ENCODE peak calls at places on chromosomes 11 and 22, in five cellular contexts. B, M, S, D and F are unnamed samples.

GRCh38 chr11:119488256-119488995 is 65.5 kb upstream of the THY1 start:
- DNase-seq in S (no peak), M (peak; percentile 4), D (no peak), B (no peak), F (no peak)

GRCh38 chr22:44658371-44658953 is 43.5 kb upstream of the PRR5 start:
- DNase-seq in B (peak; percentile 74), D (no peak), S (peak; percentile 66), M (no peak), F (peak; percentile 45)

GRCh38 chr11:35131094-35131493 is 7.9 kb upstream of the CD44 start:
- DNase-seq in D (no peak), M (no peak), B (no peak), S (no peak), F (no peak)

GRCh38 chr11:134579709-134580634 is 167.9 kb upstream of the B3GAT1 start:
- DNase-seq in B (no peak), S (no peak), D (no peak), M (no peak), F (no peak)

GRCh38 chr11:10942621-10943020 is 84.8 kb upstream of the ZBED5 start:
- DNase-seq in D (no peak), M (no peak), S (no peak), B (no peak), F (no peak)

GRCh38 chr11:45209000-45209399 is 62.6 kb downstream of the PRDM11 start:
- DNase-seq in S (no peak), D (no peak), M (no peak), B (no peak), F (no peak)

GRCh38 chr11:17978553-17979287 is 34.1 kb downstream of the SERGEF start:
- DNase-seq in B (no peak), M (no peak), S (peak; percentile 36), D (peak; percentile 72), F (peak; percentile 46)

GRCh38 chr11:15591112-15591537 is 476.4 kb downstream of the INSC start:
- DNase-seq in D (no peak), S (no peak), B (no peak), M (no peak), F (peak; percentile 19)

GRCh38 chr11:36574486-36574885 is 6.7 kb downstream of the RAG1 start:
- DNase-seq in D (no peak), S (no peak), M (no peak), B (no peak), F (no peak)

GRCh38 chr11:57287884-57288283 is 36.9 kb downstream of the TNKS1BP1 start:
- DNase-seq in D (no peak), B (no peak), S (no peak), M (no peak), F (no peak)

GRCh38 chr11:128323381-128323780 is 264.0 kb downstream of the ETS1 start:
- DNase-seq in S (no peak), M (no peak), B (no peak), D (no peak), F (no peak)

GRCh38 chr22:22986008-22986407 is 84.3 kb upstream of the GNAZ start:
- DNase-seq in S (no peak), B (no peak), M (no peak), D (no peak), F (no peak)

GRCh38 chr11:67468056-67468455 is 995 bp downstream of the TMEM134 start:
- DNase-seq in B (no peak), D (no peak), S (peak; percentile 44), M (no peak), F (no peak)

GRCh38 chr11:120839846-120840402 is 184.0 kb upstream of the TBCEL start:
- DNase-seq in M (no peak), D (no peak), S (no peak), B (no peak), F (no peak)

DNA sequence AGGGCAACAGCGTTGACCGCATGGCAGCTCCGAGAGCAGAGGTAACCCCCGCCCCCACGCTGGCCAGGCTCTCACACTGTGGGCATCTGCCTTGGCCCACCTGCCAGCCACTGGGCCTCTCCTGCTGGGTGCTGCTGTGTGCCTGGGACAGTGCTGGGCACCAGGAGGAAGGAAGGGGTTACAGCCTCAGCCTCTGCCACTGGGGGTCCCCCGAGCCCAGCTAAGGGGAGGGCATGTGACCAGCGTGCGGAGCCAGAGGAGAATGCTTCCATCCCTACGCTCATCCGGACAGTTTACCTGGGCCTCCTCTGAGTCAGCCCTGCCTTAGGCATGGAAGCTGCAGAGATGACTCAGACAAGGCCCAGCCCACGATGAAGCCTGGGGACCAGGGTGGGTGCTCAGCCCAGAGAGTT is 10.9 kb downstream of the NCF4 start:
- DNase-seq in D (no peak), S (no peak), B (no peak), M (no peak), F (no peak)
- TF ChIP-seq CTCF in D (no peak), S (no peak), B (no peak), M (no peak), F (no peak)

DNA sequence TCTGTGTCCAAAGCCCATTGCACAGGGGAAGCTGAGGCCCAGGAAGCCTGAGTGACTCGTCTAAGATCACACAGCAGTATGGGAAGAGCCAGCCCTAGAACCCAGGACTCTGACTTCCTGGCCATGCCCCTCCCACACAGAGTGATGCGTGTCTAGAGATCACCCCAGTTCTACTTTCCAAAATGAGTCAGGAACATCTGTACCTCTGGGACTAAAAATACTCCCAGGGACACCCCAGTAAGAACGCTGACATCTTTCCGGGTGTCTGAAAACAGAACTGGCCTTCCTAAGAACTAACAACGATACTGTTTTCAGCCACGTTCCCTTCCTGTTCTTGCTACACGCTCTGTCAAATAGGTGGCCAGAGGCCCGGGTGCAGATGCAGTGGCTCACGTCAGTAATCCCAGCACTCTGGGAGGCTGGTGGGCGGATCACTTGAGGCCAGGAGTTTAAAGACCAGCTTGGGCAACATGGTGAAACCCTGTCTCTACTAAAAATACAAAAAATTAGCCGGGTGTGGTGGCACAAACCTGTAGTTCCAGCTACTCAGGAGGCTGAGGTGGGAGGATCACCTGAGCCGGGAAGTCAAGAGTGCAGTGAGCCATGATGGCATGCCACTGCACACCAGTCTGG is 21.7 kb upstream of the PDGFB start:
- DNase-seq in B (no peak), M (peak; percentile 62), S (peak; percentile 33), D (no peak), F (no peak)
- H3K27ac ChIP-seq in B (peak overlapping the region; percentile 22), M (no peak overlapping the region), S (no peak overlapping the region), D (no peak overlapping the region), F (peak overlapping the region; percentile 83)

GRCh38 chr11:126804363-126804762 is 196.2 kb downstream of the KIRREL3 start:
- DNase-seq in D (no peak), M (no peak), S (no peak), B (no peak), F (no peak)
- TF ChIP-seq CTCF in D (no peak), M (no peak), S (no peak), B (no peak), F (no peak)

DNA sequence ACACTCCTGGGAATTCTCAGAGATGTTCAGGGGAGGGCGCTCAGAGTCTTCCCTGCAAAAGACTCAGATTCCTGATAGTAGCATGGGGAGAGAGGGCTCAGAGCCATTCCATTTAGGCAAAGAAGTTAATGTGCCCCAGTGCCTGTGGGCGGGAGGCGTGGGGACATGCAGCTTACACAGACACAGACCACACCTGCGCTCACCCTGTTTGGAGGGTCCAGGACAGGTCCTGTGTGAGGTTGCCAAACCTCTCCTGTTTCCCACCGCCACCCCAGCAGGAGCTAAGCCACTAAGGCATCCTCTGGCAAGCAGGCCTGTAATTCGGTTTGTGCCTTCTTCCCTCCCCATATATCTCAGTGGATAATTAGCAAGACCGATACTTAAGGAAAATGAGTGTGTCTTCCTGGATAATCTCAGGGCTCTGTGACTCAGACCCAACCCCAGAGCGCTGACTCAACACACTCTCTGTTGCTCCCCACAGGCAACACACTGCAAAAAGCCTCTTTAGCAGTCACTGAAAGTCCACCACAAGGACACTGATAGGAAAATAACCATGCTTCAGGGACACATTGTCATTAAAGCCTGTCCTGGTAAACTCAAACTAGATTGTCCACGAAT is 118.9 kb upstream of the LMO1 start:
- DNase-seq in S (peak; percentile 70), D (no peak), M (no peak), B (no peak), F (no peak)
- H3K27ac ChIP-seq in S (no peak overlapping the region), D (no peak overlapping the region), M (no peak overlapping the region), B (no peak overlapping the region), F (no peak overlapping the region)

DNA sequence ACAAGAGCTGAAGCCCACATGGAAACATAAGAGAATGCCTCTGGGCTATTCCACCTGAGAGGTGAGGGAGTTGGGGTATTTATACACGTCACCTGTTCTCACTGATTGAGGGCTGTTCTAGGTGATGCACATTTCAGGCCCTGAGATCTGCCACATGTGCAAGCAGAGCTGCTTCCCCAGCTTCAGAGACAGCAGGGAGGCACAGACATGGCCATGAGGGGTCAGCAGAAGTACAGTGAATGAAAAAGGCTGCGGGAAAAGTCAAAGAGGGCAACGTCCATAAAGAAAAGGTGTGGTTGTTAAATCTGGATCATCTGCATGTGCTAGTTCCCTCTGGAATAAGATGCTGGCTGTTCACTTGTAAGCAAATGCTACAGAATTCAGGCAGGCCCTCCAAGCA is 75.4 kb downstream of the GAB4 start:
- DNase-seq in D (no peak), M (no peak), S (no peak), B (no peak), F (no peak)
- TF ChIP-seq CTCF in D (no peak), M (no peak), S (no peak), B (no peak), F (peak; percentile 16)

DNA sequence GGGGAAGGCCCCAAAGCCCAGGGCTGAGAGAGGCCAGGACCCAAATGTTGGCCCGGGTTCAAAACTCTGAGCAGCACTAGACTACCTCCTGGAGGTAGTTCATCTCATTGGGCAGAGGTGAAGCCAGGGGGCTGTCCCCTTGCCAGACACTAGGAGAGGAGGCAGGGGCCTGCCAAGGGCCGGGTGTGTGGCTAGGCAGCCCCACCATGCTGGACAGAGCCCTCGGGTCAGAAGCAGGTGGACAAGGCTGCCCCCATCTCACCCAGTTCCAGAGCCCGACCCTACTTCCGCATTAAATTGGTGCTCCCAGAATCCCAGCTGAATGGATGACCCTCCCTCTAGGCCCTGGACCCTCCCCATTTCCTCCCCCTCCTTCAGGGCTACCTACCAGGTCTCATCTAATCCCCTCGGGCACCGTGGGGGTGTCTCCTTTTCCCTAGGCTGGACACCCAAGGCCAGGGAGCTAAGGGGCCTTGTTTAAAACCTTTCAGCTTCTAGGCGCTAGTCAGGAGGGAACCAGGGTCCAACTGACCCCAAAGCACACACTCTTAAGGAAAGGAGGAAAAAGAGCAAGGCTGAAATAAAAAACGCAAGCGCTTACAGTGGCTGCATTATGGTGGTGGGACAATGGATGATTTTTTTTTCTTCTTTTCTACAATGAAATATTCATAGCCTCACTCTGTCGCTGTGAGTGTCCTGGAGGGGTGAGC is 72.1 kb upstream of the TCF20 start:
- DNase-seq in B (no peak), M (no peak), S (no peak), D (no peak), F (no peak)
- H3K27ac ChIP-seq in B (no peak overlapping the region), M (no peak overlapping the region), S (no peak overlapping the region), D (peak overlapping the region; percentile 85), F (no peak overlapping the region)

GRCh38 chr11:41206388-41206787 is 253.1 kb downstream of the LRRC4C start:
- DNase-seq in S (no peak), B (no peak), D (no peak), M (no peak), F (no peak)

GRCh38 chr11:41201156-41201555 is 258.3 kb downstream of the LRRC4C start:
- DNase-seq in S (peak; percentile 36), D (no peak), M (no peak), B (no peak), F (no peak)
- TF ChIP-seq CTCF in S (peak; percentile 47), D (peak; percentile 23), M (no peak), B (no peak), F (peak; percentile 50)

DNA sequence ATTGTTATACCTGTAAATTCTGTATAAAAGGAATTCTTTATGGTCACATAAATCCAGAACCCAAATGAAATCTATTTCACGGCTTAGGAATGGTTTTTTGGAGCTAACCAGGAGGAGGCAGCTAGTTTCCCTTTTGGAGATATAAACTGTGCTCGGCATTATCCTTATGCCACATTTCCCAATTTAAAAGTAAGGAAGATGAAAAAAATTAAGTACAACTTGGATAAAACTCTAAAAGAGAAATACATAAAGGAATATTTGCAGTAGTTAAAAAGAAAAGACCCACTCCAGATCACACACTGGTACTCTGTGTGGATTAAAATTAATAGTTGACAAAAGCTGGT is 17.7 kb downstream of the DLAT start:
- DNase-seq in D (no peak), M (no peak), B (no peak), S (no peak), F (no peak)
- H3K27ac ChIP-seq in D (no peak overlapping the region), M (no peak overlapping the region), B (no peak overlapping the region), S (no peak overlapping the region), F (no peak overlapping the region)